ENCODE peak calls at places on chromosomes 16 and 17, in nine cellular contexts. One of them, this sample, is unnamed.

GRCh38 chr16:1941924-1942809 is 832 bp downstream of the MSRB1 start:
- DNase-seq in spleen: peak; percentile 87
- DNase-seq in breast epithelium: no peak
- DNase-seq in astrocyte: no peak
- DNase-seq in heart left ventricle: no peak
- DNase-seq in CD8-positive, alpha-beta T cell: no peak
- DNase-seq in adrenal gland: no peak
- DNase-seq in left lung: peak; percentile 72
- DNase-seq in RWPE2: peak; percentile 57
- DNase-seq in this sample: no peak

GRCh38 chr17:71494456-71494855 is 626.4 kb upstream of the SOX9 start:
- DNase-seq in spleen: no peak
- DNase-seq in breast epithelium: no peak
- DNase-seq in astrocyte: peak; percentile 66
- DNase-seq in heart left ventricle: no peak
- DNase-seq in CD8-positive, alpha-beta T cell: no peak
- DNase-seq in adrenal gland: no peak
- DNase-seq in left lung: no peak
- DNase-seq in RWPE2: no peak
- DNase-seq in this sample: no peak

GRCh38 chr17:80331820-80332219 is 71.2 kb downstream of the RNF213 start:
- DNase-seq in spleen: no peak
- DNase-seq in breast epithelium: no peak
- DNase-seq in astrocyte: no peak
- DNase-seq in heart left ventricle: no peak
- DNase-seq in CD8-positive, alpha-beta T cell: no peak
- DNase-seq in adrenal gland: no peak
- DNase-seq in left lung: no peak
- DNase-seq in RWPE2: no peak
- DNase-seq in this sample: no peak

GRCh38 chr16:12898556-12898955 is 2.8 kb upstream of the SHISA9 start:
- DNase-seq in spleen: no peak
- DNase-seq in breast epithelium: no peak
- DNase-seq in astrocyte: no peak
- DNase-seq in heart left ventricle: no peak
- DNase-seq in CD8-positive, alpha-beta T cell: no peak
- DNase-seq in adrenal gland: no peak
- DNase-seq in left lung: no peak
- DNase-seq in RWPE2: no peak
- DNase-seq in this sample: no peak

GRCh38 chr16:17302213-17302612 is 168.5 kb downstream of the XYLT1 start:
- DNase-seq in spleen: no peak
- DNase-seq in breast epithelium: no peak
- DNase-seq in astrocyte: no peak
- DNase-seq in heart left ventricle: no peak
- DNase-seq in CD8-positive, alpha-beta T cell: no peak
- DNase-seq in adrenal gland: no peak
- DNase-seq in left lung: no peak
- DNase-seq in RWPE2: no peak
- DNase-seq in this sample: no peak

GRCh38 chr16:15757630-15758251 is 99.1 kb downstream of the MYH11 start:
- DNase-seq in spleen: no peak
- DNase-seq in breast epithelium: no peak
- DNase-seq in astrocyte: no peak
- DNase-seq in heart left ventricle: no peak
- DNase-seq in CD8-positive, alpha-beta T cell: no peak
- DNase-seq in adrenal gland: no peak
- DNase-seq in left lung: no peak
- DNase-seq in RWPE2: no peak
- DNase-seq in this sample: no peak

GRCh38 chr16:68980695-68981315 is 124.6 kb upstream of the HAS3 start:
- DNase-seq in spleen: no peak
- DNase-seq in breast epithelium: no peak
- DNase-seq in astrocyte: no peak
- DNase-seq in heart left ventricle: no peak
- DNase-seq in CD8-positive, alpha-beta T cell: no peak
- DNase-seq in adrenal gland: no peak
- DNase-seq in left lung: no peak
- DNase-seq in RWPE2: no peak
- DNase-seq in this sample: no peak

GRCh38 chr16:63361032-63361624 is 1324.9 kb upstream of the CDH8 start:
- DNase-seq in spleen: no peak
- DNase-seq in breast epithelium: no peak
- DNase-seq in astrocyte: peak; percentile 35
- DNase-seq in heart left ventricle: no peak
- DNase-seq in CD8-positive, alpha-beta T cell: no peak
- DNase-seq in adrenal gland: no peak
- DNase-seq in left lung: no peak
- DNase-seq in RWPE2: no peak
- DNase-seq in this sample: peak; percentile 20

GRCh38 chr17:13212861-13213260 is 195.0 kb upstream of the ELAC2 start:
- DNase-seq in spleen: no peak
- DNase-seq in breast epithelium: no peak
- DNase-seq in astrocyte: no peak
- DNase-seq in heart left ventricle: no peak
- DNase-seq in CD8-positive, alpha-beta T cell: no peak
- DNase-seq in adrenal gland: no peak
- DNase-seq in left lung: no peak
- DNase-seq in RWPE2: no peak
- DNase-seq in this sample: no peak

GRCh38 chr17:4233668-4234258 is 30.0 kb downstream of the ANKFY1 start:
- DNase-seq in spleen: no peak
- DNase-seq in breast epithelium: no peak
- DNase-seq in astrocyte: no peak
- DNase-seq in heart left ventricle: peak; percentile 51
- DNase-seq in CD8-positive, alpha-beta T cell: no peak
- DNase-seq in adrenal gland: no peak
- DNase-seq in left lung: no peak
- DNase-seq in RWPE2: no peak
- DNase-seq in this sample: no peak

DNA sequence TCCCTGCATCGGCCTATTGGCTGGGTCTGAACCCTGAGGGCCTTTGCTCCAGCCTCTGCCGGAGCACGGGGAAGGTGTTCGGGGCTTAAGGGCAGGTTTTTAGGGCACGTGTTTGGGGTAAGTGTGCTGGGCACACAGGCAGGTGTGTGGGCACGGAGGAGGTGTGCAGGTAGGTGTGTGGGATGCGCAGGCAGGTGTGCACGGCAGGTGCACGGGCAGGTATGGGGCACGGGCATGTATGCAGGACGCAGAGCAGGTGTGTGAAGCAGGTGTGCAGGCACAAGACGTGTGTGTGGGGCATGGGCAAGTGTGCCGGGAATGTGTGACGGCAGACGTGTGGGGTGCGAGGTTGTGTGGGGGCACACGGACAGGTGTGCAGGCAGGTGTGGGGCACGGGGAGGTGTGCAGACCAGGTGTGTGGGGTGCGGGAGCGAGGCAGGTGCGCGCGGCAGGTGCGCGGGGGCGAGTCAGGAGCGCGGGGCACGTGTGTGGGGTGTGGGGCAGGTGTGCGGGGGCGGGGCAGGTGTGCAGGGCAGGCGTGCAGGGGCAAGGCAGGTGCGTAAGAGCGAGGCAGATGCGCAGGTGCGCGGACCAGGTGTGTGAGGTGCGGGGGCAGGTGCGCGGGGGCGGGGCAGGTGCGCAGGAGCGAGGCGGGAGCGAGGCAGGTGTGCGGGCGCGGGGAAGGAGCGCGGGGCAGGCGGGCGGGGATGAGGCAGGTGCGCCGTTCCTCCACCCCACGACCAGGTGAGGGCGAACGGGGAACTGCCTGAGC is 28.6 kb upstream of the METRNL start:
- DNase-seq in spleen: no peak
- DNase-seq in breast epithelium: no peak
- DNase-seq in astrocyte: no peak
- DNase-seq in heart left ventricle: no peak
- DNase-seq in CD8-positive, alpha-beta T cell: no peak
- DNase-seq in adrenal gland: no peak
- DNase-seq in left lung: peak; percentile 59
- DNase-seq in RWPE2: no peak
- DNase-seq in this sample: no peak
- TF ChIP-seq CTCF in spleen: peak; percentile 14
- TF ChIP-seq CTCF in breast epithelium: no peak
- TF ChIP-seq CTCF in astrocyte: no peak
- TF ChIP-seq CTCF in heart left ventricle: no peak
- TF ChIP-seq CTCF in CD8-positive, alpha-beta T cell: no peak
- TF ChIP-seq CTCF in adrenal gland: no peak
- TF ChIP-seq CTCF in left lung: no peak
- TF ChIP-seq CTCF in RWPE2: no peak
- TF ChIP-seq CTCF in this sample: no peak

DNA sequence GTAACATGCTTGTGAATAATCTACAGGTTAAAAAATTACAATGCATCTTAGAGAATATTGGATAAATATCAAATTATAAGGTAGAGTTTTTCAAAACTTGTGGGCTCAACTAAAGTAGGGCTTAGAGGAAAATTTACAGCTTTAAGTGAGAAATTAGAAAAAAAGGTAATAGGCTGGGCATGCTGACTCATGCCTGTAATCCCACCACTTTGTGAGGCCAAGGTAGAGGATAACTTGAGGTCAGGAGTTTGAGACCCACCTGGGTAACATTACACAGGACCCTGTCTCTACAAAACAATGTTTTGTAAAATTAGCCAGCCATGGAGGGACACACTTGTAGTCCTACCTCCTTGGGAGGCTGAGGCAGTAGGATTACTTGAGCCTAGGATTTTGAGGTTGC is 4.5 kb downstream of the ATF7IP2 start:
- DNase-seq in spleen: no peak
- DNase-seq in breast epithelium: no peak
- DNase-seq in astrocyte: no peak
- DNase-seq in heart left ventricle: no peak
- DNase-seq in CD8-positive, alpha-beta T cell: no peak
- DNase-seq in adrenal gland: no peak
- DNase-seq in left lung: no peak
- DNase-seq in RWPE2: no peak
- DNase-seq in this sample: no peak
- H3K9me3 ChIP-seq in spleen: peaks cover 1% of the 10 kb centered on the region
- H3K9me3 ChIP-seq in breast epithelium: no peaks in the 10 kb centered on the region
- H3K9me3 ChIP-seq in astrocyte: no peaks in the 10 kb centered on the region
- H3K9me3 ChIP-seq in heart left ventricle: peaks cover 2% of the 10 kb centered on the region
- H3K9me3 ChIP-seq in CD8-positive, alpha-beta T cell: no peaks in the 10 kb centered on the region
- H3K9me3 ChIP-seq in adrenal gland: no peaks in the 10 kb centered on the region
- H3K9me3 ChIP-seq in left lung: no peaks in the 10 kb centered on the region
- H3K9me3 ChIP-seq in RWPE2: no peaks in the 10 kb centered on the region
- H3K9me3 ChIP-seq in this sample: peaks cover 8% of the 10 kb centered on the region

GRCh38 chr16:85563515-85564276 is 49.4 kb upstream of the GSE1 start:
- DNase-seq in spleen: peak; percentile 88
- DNase-seq in breast epithelium: no peak
- DNase-seq in astrocyte: no peak
- DNase-seq in heart left ventricle: peak; percentile 75
- DNase-seq in CD8-positive, alpha-beta T cell: no peak
- DNase-seq in adrenal gland: peak; percentile 60
- DNase-seq in left lung: peak; percentile 74
- DNase-seq in RWPE2: no peak
- DNase-seq in this sample: no peak

GRCh38 chr16:85565796-85566501 is 47.2 kb upstream of the GSE1 start:
- DNase-seq in spleen: no peak
- DNase-seq in breast epithelium: no peak
- DNase-seq in astrocyte: no peak
- DNase-seq in heart left ventricle: no peak
- DNase-seq in CD8-positive, alpha-beta T cell: no peak
- DNase-seq in adrenal gland: no peak
- DNase-seq in left lung: no peak
- DNase-seq in RWPE2: no peak
- DNase-seq in this sample: no peak

GRCh38 chr16:85565340-85565739 is 47.8 kb upstream of the GSE1 start:
- DNase-seq in spleen: no peak
- DNase-seq in breast epithelium: no peak
- DNase-seq in astrocyte: no peak
- DNase-seq in heart left ventricle: no peak
- DNase-seq in CD8-positive, alpha-beta T cell: no peak
- DNase-seq in adrenal gland: no peak
- DNase-seq in left lung: no peak
- DNase-seq in RWPE2: no peak
- DNase-seq in this sample: no peak

GRCh38 chr16:85563031-85563430 is 50.1 kb upstream of the GSE1 start:
- DNase-seq in spleen: no peak
- DNase-seq in breast epithelium: no peak
- DNase-seq in astrocyte: no peak
- DNase-seq in heart left ventricle: no peak
- DNase-seq in CD8-positive, alpha-beta T cell: no peak
- DNase-seq in adrenal gland: no peak
- DNase-seq in left lung: no peak
- DNase-seq in RWPE2: no peak
- DNase-seq in this sample: no peak

DNA sequence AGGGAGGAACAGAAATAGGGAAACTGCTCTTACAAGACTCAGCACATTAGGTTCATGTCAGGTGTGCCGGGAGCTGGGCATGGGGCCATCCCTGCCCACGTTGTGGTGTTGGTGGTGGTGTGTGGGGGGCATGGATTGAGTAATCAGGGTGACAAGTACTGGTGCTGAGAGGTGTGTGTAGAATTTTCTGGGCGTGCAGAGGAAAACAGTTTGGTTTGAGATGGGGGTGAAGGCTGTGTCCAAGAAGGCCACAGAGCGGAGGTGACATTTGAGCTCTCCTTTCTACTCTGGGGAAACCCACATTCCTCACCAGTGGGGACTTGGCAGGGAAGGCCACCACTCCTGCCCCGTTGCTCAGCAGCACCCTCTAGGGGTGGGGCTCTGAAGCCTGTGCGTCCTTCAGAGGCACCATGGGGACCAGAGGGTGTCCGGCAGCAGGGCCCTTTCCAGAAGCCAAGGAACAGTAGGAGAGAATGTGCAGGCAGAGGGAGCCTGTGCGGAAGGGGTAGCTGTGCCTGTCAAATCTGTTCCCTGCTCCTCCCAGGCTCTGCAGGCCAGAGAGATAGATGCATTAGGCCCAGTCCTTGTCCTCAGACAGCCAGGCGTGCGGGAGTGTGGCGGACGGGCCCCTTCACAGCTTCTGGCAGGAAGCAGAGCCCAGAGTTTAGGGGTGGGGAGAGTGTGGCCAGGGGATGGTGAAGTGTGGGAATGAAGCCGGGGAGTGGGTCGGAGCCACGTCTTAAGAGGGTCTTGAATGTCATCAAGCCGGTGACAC is 48.7 kb upstream of the GSE1 start:
- DNase-seq in spleen: no peak
- DNase-seq in breast epithelium: peak; percentile 45
- DNase-seq in astrocyte: no peak
- DNase-seq in heart left ventricle: no peak
- DNase-seq in CD8-positive, alpha-beta T cell: no peak
- DNase-seq in adrenal gland: no peak
- DNase-seq in left lung: peak; percentile 50
- DNase-seq in RWPE2: no peak
- DNase-seq in this sample: no peak
- TF ChIP-seq CTCF in spleen: peak; percentile 43
- TF ChIP-seq CTCF in breast epithelium: no peak
- TF ChIP-seq CTCF in astrocyte: peak; percentile 35
- TF ChIP-seq CTCF in heart left ventricle: peak; percentile 45
- TF ChIP-seq CTCF in CD8-positive, alpha-beta T cell: peak; percentile 35
- TF ChIP-seq CTCF in adrenal gland: peak; percentile 17
- TF ChIP-seq CTCF in left lung: peak; percentile 51
- TF ChIP-seq CTCF in RWPE2: peak; percentile 44
- TF ChIP-seq CTCF in this sample: peak; percentile 61

DNA sequence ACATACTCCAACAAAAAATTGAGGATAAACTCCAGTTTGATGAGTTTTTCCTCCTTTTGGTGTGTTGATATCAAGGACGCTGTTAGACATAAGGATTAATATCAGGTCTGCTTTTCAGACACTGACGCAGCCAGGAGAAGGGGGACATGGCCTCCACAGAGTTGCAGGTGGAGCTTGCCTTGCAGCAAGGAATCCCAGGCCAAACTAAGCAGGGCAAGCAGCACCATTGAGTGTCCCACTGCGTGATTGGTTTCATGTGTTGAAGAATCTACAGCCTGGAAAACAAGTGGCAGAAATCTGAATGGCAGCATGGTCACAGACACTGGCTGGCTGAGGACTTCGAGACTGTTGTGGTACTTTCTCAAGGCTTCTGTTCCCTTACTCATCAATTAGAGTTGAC is 777.6 kb downstream of the KCNJ18 start:
- DNase-seq in spleen: no peak
- DNase-seq in breast epithelium: no peak
- DNase-seq in astrocyte: no peak
- DNase-seq in heart left ventricle: no peak
- DNase-seq in CD8-positive, alpha-beta T cell: no peak
- DNase-seq in adrenal gland: no peak
- DNase-seq in left lung: no peak
- DNase-seq in RWPE2: no peak
- DNase-seq in this sample: no peak
- H3K9me3 ChIP-seq in spleen: peaks cover 58% of the 10 kb centered on the region
- H3K9me3 ChIP-seq in breast epithelium: no peaks in the 10 kb centered on the region
- H3K9me3 ChIP-seq in astrocyte: peaks cover 4% of the 10 kb centered on the region
- H3K9me3 ChIP-seq in heart left ventricle: no peaks in the 10 kb centered on the region
- H3K9me3 ChIP-seq in CD8-positive, alpha-beta T cell: no peaks in the 10 kb centered on the region
- H3K9me3 ChIP-seq in adrenal gland: no peaks in the 10 kb centered on the region
- H3K9me3 ChIP-seq in left lung: no peaks in the 10 kb centered on the region
- H3K9me3 ChIP-seq in RWPE2: no peaks in the 10 kb centered on the region
- H3K9me3 ChIP-seq in this sample: peaks cover 42% of the 10 kb centered on the region